ENCODE peak calls at places on chromosomes 2 and 18, in five cellular contexts. One of them, this sample, is unnamed.
A peak's percentile ranks its signal among the peaks of the same experiment; 100 is the strongest.

GRCh38 chr2:219644801-219645480 is 17.5 kb downstream of the SLC4A3 start:
- DNase-seq in spleen: no peak
- DNase-seq in PC-3: peak; percentile 45
- DNase-seq in heart right ventricle: peak; percentile 77
- DNase-seq in BE2C: no peak
- DNase-seq in this sample: no peak

GRCh38 chr2:235614176-235614860 is 120.5 kb downstream of the AGAP1 start:
- DNase-seq in spleen: no peak
- DNase-seq in PC-3: no peak
- DNase-seq in heart right ventricle: no peak
- DNase-seq in BE2C: no peak
- DNase-seq in this sample: no peak

GRCh38 chr18:24934231-24934932 is 417.6 kb downstream of the ZNF521 start:
- DNase-seq in spleen: no peak
- DNase-seq in PC-3: no peak
- DNase-seq in heart right ventricle: no peak
- DNase-seq in BE2C: no peak
- DNase-seq in this sample: no peak

GRCh38 chr2:130385709-130386108 is 29.9 kb downstream of the PTPN18 start:
- DNase-seq in spleen: peak; percentile 75
- DNase-seq in PC-3: no peak
- DNase-seq in heart right ventricle: no peak
- DNase-seq in BE2C: no peak
- DNase-seq in this sample: no peak

GRCh38 chr2:85161626-85161960 is 28.4 kb downstream of the TCF7L1 start:
- DNase-seq in spleen: no peak
- DNase-seq in PC-3: no peak
- DNase-seq in heart right ventricle: no peak
- DNase-seq in BE2C: no peak
- DNase-seq in this sample: no peak

GRCh38 chr2:101157272-101157671 is 6.1 kb upstream of the TBC1D8 start:
- DNase-seq in spleen: no peak
- DNase-seq in PC-3: no peak
- DNase-seq in heart right ventricle: no peak
- DNase-seq in BE2C: no peak
- DNase-seq in this sample: no peak

GRCh38 chr2:72579595-72580180 is 246.1 kb downstream of the EXOC6B start:
- DNase-seq in spleen: no peak
- DNase-seq in PC-3: peak; percentile 68
- DNase-seq in heart right ventricle: no peak
- DNase-seq in BE2C: no peak
- DNase-seq in this sample: no peak

GRCh38 chr2:68726608-68727367 is 7.8 kb upstream of the ARHGAP25 start:
- DNase-seq in spleen: peak; percentile 91
- DNase-seq in PC-3: peak; percentile 42
- DNase-seq in heart right ventricle: no peak
- DNase-seq in BE2C: no peak
- DNase-seq in this sample: no peak

GRCh38 chr2:223995569-223995968 is 38.3 kb downstream of the MRPL44 start:
- DNase-seq in spleen: no peak
- DNase-seq in PC-3: peak; percentile 44
- DNase-seq in heart right ventricle: no peak
- DNase-seq in BE2C: no peak
- DNase-seq in this sample: no peak

GRCh38 chr18:61896767-61897166 is 4.0 kb upstream of the RNF152 start:
- DNase-seq in spleen: no peak
- DNase-seq in PC-3: no peak
- DNase-seq in heart right ventricle: peak; percentile 40
- DNase-seq in BE2C: no peak
- DNase-seq in this sample: no peak

GRCh38 chr2:85611217-85611704 is 605 bp downstream of the C2orf68 start:
- DNase-seq in spleen: no peak
- DNase-seq in PC-3: no peak
- DNase-seq in heart right ventricle: no peak
- DNase-seq in BE2C: no peak
- DNase-seq in this sample: no peak

GRCh38 chr2:238720232-238720672 is 127.6 kb upstream of the TWIST2 start:
- DNase-seq in spleen: no peak
- DNase-seq in PC-3: peak; percentile 71
- DNase-seq in heart right ventricle: peak; percentile 24
- DNase-seq in BE2C: peak; percentile 58
- DNase-seq in this sample: no peak

GRCh38 chr2:69139778-69140177 is 126.8 kb downstream of the ANTXR1 start:
- DNase-seq in spleen: no peak
- DNase-seq in PC-3: no peak
- DNase-seq in heart right ventricle: no peak
- DNase-seq in BE2C: no peak
- DNase-seq in this sample: no peak

GRCh38 chr2:100242891-100243670 is 79.2 kb downstream of the LONRF2 start:
- DNase-seq in spleen: peak; percentile 90
- DNase-seq in PC-3: peak; percentile 77
- DNase-seq in heart right ventricle: peak; percentile 69
- DNase-seq in BE2C: peak; percentile 76
- DNase-seq in this sample: peak; percentile 78

GRCh38 chr2:55364189-55365055 is 55.2 kb downstream of the CCDC88A start:
- DNase-seq in spleen: no peak
- DNase-seq in PC-3: peak; percentile 96
- DNase-seq in heart right ventricle: peak; percentile 69
- DNase-seq in BE2C: no peak
- DNase-seq in this sample: no peak

GRCh38 chr2:185502351-185502750 is 236.3 kb upstream of the FSIP2 start:
- DNase-seq in spleen: no peak
- DNase-seq in PC-3: no peak
- DNase-seq in heart right ventricle: no peak
- DNase-seq in BE2C: no peak
- DNase-seq in this sample: no peak

GRCh38 chr2:109185338-109185737 is 56.3 kb downstream of the SH3RF3 start:
- DNase-seq in spleen: no peak
- DNase-seq in PC-3: no peak
- DNase-seq in heart right ventricle: peak; percentile 63
- DNase-seq in BE2C: no peak
- DNase-seq in this sample: no peak

GRCh38 chr2:207825033-207825957 is 55.6 kb upstream of the FZD5 start:
- DNase-seq in spleen: no peak
- DNase-seq in PC-3: no peak
- DNase-seq in heart right ventricle: peak; percentile 41
- DNase-seq in BE2C: no peak
- DNase-seq in this sample: no peak

GRCh38 chr18:48781041-48781989 is 169.4 kb downstream of the SMAD7 start:
- DNase-seq in spleen: peak; percentile 90
- DNase-seq in PC-3: no peak
- DNase-seq in heart right ventricle: peak; percentile 95
- DNase-seq in BE2C: peak; percentile 90
- DNase-seq in this sample: peak; percentile 67

GRCh38 chr18:9552189-9552588 is 62.2 kb downstream of the PPP4R1 start:
- DNase-seq in spleen: no peak
- DNase-seq in PC-3: no peak
- DNase-seq in heart right ventricle: no peak
- DNase-seq in BE2C: no peak
- DNase-seq in this sample: no peak

GRCh38 chr2:45845058-45845457 is 193.6 kb downstream of the PRKCE start:
- DNase-seq in spleen: no peak
- DNase-seq in PC-3: no peak
- DNase-seq in heart right ventricle: no peak
- DNase-seq in BE2C: no peak
- DNase-seq in this sample: no peak

GRCh38 chr2:164593959-164594358 is 27.3 kb downstream of the GRB14 start:
- DNase-seq in spleen: no peak
- DNase-seq in PC-3: no peak
- DNase-seq in heart right ventricle: no peak
- DNase-seq in BE2C: no peak
- DNase-seq in this sample: no peak

GRCh38 chr2:2751715-2752315 is 420.7 kb upstream of the MYT1L start:
- DNase-seq in spleen: peak; percentile 56
- DNase-seq in PC-3: no peak
- DNase-seq in heart right ventricle: no peak
- DNase-seq in BE2C: no peak
- DNase-seq in this sample: no peak

GRCh38 chr2:128519517-128520215 is 201.0 kb upstream of the HS6ST1 start:
- DNase-seq in spleen: peak; percentile 62
- DNase-seq in PC-3: no peak
- DNase-seq in heart right ventricle: no peak
- DNase-seq in BE2C: no peak
- DNase-seq in this sample: no peak

GRCh38 chr2:128316777-128317185 is 1.9 kb downstream of the HS6ST1 start:
- DNase-seq in spleen: no peak
- DNase-seq in PC-3: no peak
- DNase-seq in heart right ventricle: no peak
- DNase-seq in BE2C: no peak
- DNase-seq in this sample: peak; percentile 17

GRCh38 chr2:234412726-234413125 is 84.2 kb downstream of the ARL4C start:
- DNase-seq in spleen: no peak
- DNase-seq in PC-3: peak; percentile 55
- DNase-seq in heart right ventricle: no peak
- DNase-seq in BE2C: no peak
- DNase-seq in this sample: no peak

GRCh38 chr2:24957976-24958375 is 13.8 kb downstream of the DNAJC27 start:
- DNase-seq in spleen: no peak
- DNase-seq in PC-3: no peak
- DNase-seq in heart right ventricle: no peak
- DNase-seq in BE2C: no peak
- DNase-seq in this sample: no peak

GRCh38 chr2:24955232-24955631 is 16.5 kb downstream of the DNAJC27 start:
- DNase-seq in spleen: no peak
- DNase-seq in PC-3: no peak
- DNase-seq in heart right ventricle: no peak
- DNase-seq in BE2C: no peak
- DNase-seq in this sample: no peak

GRCh38 chr2:24958411-24958935 is 13.3 kb downstream of the DNAJC27 start:
- DNase-seq in spleen: no peak
- DNase-seq in PC-3: no peak
- DNase-seq in heart right ventricle: no peak
- DNase-seq in BE2C: no peak
- DNase-seq in this sample: no peak

GRCh38 chr2:24959761-24960160 is 12.0 kb downstream of the DNAJC27 start:
- DNase-seq in spleen: no peak
- DNase-seq in PC-3: no peak
- DNase-seq in heart right ventricle: no peak
- DNase-seq in BE2C: no peak
- DNase-seq in this sample: no peak

DNA sequence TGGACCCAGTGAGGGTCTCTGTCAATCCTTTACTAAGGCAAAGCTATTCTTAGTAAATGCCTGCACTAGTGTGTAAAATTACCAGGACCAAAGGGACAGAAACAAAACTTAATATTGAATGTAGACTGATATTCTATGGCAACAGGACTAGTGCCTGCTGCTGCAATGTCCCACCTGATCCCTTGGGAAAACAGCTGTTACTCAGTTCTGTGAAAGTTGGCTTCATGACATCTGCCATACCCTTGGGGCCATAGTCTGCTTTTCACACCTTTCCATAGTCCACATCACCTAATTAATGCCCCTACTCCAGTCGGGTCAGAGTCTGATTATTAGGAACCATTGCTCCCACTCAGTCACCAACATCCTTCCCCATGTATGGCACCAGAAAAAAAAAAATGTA is 14.5 kb downstream of the DNAJC27 start:
- DNase-seq in spleen: no peak
- DNase-seq in PC-3: no peak
- DNase-seq in heart right ventricle: no peak
- DNase-seq in BE2C: no peak
- DNase-seq in this sample: no peak
- H3K36me3 ChIP-seq in spleen: peaks cover 35% of the 10 kb centered on the region
- H3K36me3 ChIP-seq in PC-3: peaks cover 27% of the 10 kb centered on the region
- H3K36me3 ChIP-seq in heart right ventricle: no peaks in the 10 kb centered on the region
- H3K36me3 ChIP-seq in BE2C: peaks cover 30% of the 10 kb centered on the region
- H3K36me3 ChIP-seq in this sample: no peaks in the 10 kb centered on the region

GRCh38 chr2:233068762-233069418 is 8.7 kb downstream of the INPP5D start:
- DNase-seq in spleen: peak; percentile 72
- DNase-seq in PC-3: no peak
- DNase-seq in heart right ventricle: no peak
- DNase-seq in BE2C: no peak
- DNase-seq in this sample: no peak
- H3K4me1 ChIP-seq in spleen: peaks cover 89% of the 10 kb centered on the region
- H3K4me1 ChIP-seq in PC-3: peaks cover 13% of the 10 kb centered on the region
- H3K4me1 ChIP-seq in heart right ventricle: peaks cover 5% of the 10 kb centered on the region
- H3K4me1 ChIP-seq in BE2C: no peaks in the 10 kb centered on the region
- H3K4me1 ChIP-seq in this sample: no peaks in the 10 kb centered on the region

GRCh38 chr2:134369220-134369902 is 115.5 kb downstream of the MGAT5 start:
- DNase-seq in spleen: no peak
- DNase-seq in PC-3: no peak
- DNase-seq in heart right ventricle: no peak
- DNase-seq in BE2C: no peak
- DNase-seq in this sample: no peak
- H3K36me3 ChIP-seq in spleen: no peaks in the 10 kb centered on the region
- H3K36me3 ChIP-seq in PC-3: no peaks in the 10 kb centered on the region
- H3K36me3 ChIP-seq in heart right ventricle: no peaks in the 10 kb centered on the region
- H3K36me3 ChIP-seq in BE2C: no peaks in the 10 kb centered on the region
- H3K36me3 ChIP-seq in this sample: no peaks in the 10 kb centered on the region

GRCh38 chr2:170360546-170361358 is 182.8 kb downstream of the MYO3B start:
- DNase-seq in spleen: no peak
- DNase-seq in PC-3: no peak
- DNase-seq in heart right ventricle: no peak
- DNase-seq in BE2C: no peak
- DNase-seq in this sample: no peak

GRCh38 chr2:170359466-170359865 is 181.5 kb downstream of the MYO3B start:
- DNase-seq in spleen: no peak
- DNase-seq in PC-3: no peak
- DNase-seq in heart right ventricle: no peak
- DNase-seq in BE2C: no peak
- DNase-seq in this sample: no peak

GRCh38 chr2:170354409-170354808 is 176.5 kb downstream of the MYO3B start:
- DNase-seq in spleen: no peak
- DNase-seq in PC-3: no peak
- DNase-seq in heart right ventricle: no peak
- DNase-seq in BE2C: peak; percentile 6
- DNase-seq in this sample: no peak

GRCh38 chr2:170350929-170351826 is 173.2 kb downstream of the MYO3B start:
- DNase-seq in spleen: no peak
- DNase-seq in PC-3: peak; percentile 28
- DNase-seq in heart right ventricle: no peak
- DNase-seq in BE2C: no peak
- DNase-seq in this sample: no peak

DNA sequence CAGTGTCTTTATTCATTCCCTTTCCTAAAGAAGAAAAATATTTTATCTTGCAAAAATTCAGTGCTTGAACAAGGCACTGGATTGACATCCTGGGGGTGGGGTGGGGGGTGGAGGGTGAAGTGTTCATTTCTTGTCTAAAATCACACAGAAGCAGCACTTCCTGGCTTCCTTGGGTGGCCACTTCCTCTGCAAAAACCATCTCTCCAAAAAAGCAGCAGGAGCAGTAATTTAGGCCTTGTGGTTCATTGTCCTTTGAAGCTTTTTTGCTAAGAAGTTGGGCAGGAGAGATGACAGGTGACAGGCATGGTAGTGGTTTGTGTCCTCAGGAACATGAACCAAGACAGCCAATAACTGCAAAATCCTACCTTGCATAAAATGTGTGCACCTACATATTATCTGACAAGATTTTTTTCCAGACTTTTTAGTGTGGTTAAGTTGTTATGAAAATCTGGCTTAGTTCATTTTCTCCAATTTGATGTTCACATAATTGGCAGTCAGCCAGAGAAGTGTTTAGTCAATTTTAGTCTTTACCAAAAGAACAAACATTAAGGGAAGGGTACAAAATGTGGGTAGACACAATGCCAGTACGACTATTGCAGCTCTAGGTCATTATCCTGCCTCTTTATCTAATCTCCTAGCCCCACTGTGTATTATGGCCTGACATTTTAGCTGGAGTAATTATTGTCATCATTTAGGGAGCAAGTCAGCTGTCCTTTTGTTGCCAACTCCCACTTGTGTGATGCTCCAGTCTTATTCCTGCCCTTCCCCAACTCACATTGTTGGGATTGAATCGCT is 177.1 kb downstream of the MYO3B start:
- DNase-seq in spleen: no peak
- DNase-seq in PC-3: no peak
- DNase-seq in heart right ventricle: no peak
- DNase-seq in BE2C: no peak
- DNase-seq in this sample: no peak
- H3K4me1 ChIP-seq in spleen: no peaks in the 10 kb centered on the region
- H3K4me1 ChIP-seq in PC-3: no peaks in the 10 kb centered on the region
- H3K4me1 ChIP-seq in heart right ventricle: no peaks in the 10 kb centered on the region
- H3K4me1 ChIP-seq in BE2C: no peaks in the 10 kb centered on the region
- H3K4me1 ChIP-seq in this sample: no peaks in the 10 kb centered on the region

This sample was measured in pancreas.